ENCODE peak calls at places on chromosomes 5 and 9, in eight cellular contexts. One of them, this sample, is unnamed.

GRCh38 chr9:134222018-134222573 is 57.7 kb upstream of the RNU6ATAC start:
- DNase-seq in astrocyte of the spinal cord: no peak
- DNase-seq in spleen: peak; percentile 63
- DNase-seq in A549: no peak
- DNase-seq in upper lobe of right lung: peak; percentile 49
- DNase-seq in hippocampal formation: no peak
- DNase-seq in CD8-positive, alpha-beta memory T cell: no peak
- DNase-seq in GM23338: no peak
- DNase-seq in this sample: no peak

GRCh38 chr5:168532471-168532870 is 3.4 kb downstream of the FBLL1 start:
- DNase-seq in upper lobe of right lung: no peak
- DNase-seq in CD8-positive, alpha-beta memory T cell: no peak
- DNase-seq in hippocampal formation: no peak
- DNase-seq in spleen: no peak
- DNase-seq in GM23338: peak; percentile 45
- DNase-seq in A549: no peak
- DNase-seq in astrocyte of the spinal cord: no peak
- DNase-seq in this sample: peak; percentile 83

GRCh38 chr5:116815081-116815480 is 240.5 kb upstream of the SEMA6A start:
- DNase-seq in hippocampal formation: no peak
- DNase-seq in astrocyte of the spinal cord: no peak
- DNase-seq in GM23338: peak; percentile 43
- DNase-seq in upper lobe of right lung: no peak
- DNase-seq in A549: no peak
- DNase-seq in CD8-positive, alpha-beta memory T cell: no peak
- DNase-seq in spleen: no peak
- DNase-seq in this sample: no peak

GRCh38 chr5:95808013-95808685 is 14.4 kb downstream of the GLRX start:
- DNase-seq in GM23338: no peak
- DNase-seq in upper lobe of right lung: no peak
- DNase-seq in astrocyte of the spinal cord: no peak
- DNase-seq in spleen: no peak
- DNase-seq in CD8-positive, alpha-beta memory T cell: no peak
- DNase-seq in hippocampal formation: no peak
- DNase-seq in A549: no peak
- DNase-seq in this sample: no peak

GRCh38 chr9:34518896-34519295 is 3.9 kb downstream of the ENHO start:
- DNase-seq in hippocampal formation: no peak
- DNase-seq in CD8-positive, alpha-beta memory T cell: no peak
- DNase-seq in A549: no peak
- DNase-seq in spleen: no peak
- DNase-seq in upper lobe of right lung: no peak
- DNase-seq in GM23338: no peak
- DNase-seq in astrocyte of the spinal cord: no peak
- DNase-seq in this sample: no peak

GRCh38 chr5:55585266-55585610 is 50.5 kb upstream of the PLPP1 start:
- DNase-seq in A549: no peak
- DNase-seq in hippocampal formation: no peak
- DNase-seq in CD8-positive, alpha-beta memory T cell: no peak
- DNase-seq in GM23338: no peak
- DNase-seq in astrocyte of the spinal cord: no peak
- DNase-seq in upper lobe of right lung: no peak
- DNase-seq in spleen: no peak
- DNase-seq in this sample: no peak

GRCh38 chr9:129761293-129761900 is 8.6 kb upstream of the PTGES start:
- DNase-seq in astrocyte of the spinal cord: peak; percentile 22
- DNase-seq in hippocampal formation: no peak
- DNase-seq in GM23338: no peak
- DNase-seq in CD8-positive, alpha-beta memory T cell: no peak
- DNase-seq in spleen: no peak
- DNase-seq in upper lobe of right lung: no peak
- DNase-seq in A549: peak; percentile 43
- DNase-seq in this sample: no peak

GRCh38 chr9:91127653-91128052 is 234.1 kb downstream of the AUH start:
- DNase-seq in hippocampal formation: no peak
- DNase-seq in astrocyte of the spinal cord: peak; percentile 40
- DNase-seq in spleen: no peak
- DNase-seq in CD8-positive, alpha-beta memory T cell: no peak
- DNase-seq in GM23338: no peak
- DNase-seq in A549: no peak
- DNase-seq in upper lobe of right lung: no peak
- DNase-seq in this sample: no peak

GRCh38 chr5:75395277-75395676 is 58.3 kb downstream of the HMGCR start:
- DNase-seq in upper lobe of right lung: no peak
- DNase-seq in astrocyte of the spinal cord: no peak
- DNase-seq in spleen: no peak
- DNase-seq in A549: peak; percentile 16
- DNase-seq in GM23338: no peak
- DNase-seq in hippocampal formation: no peak
- DNase-seq in CD8-positive, alpha-beta memory T cell: no peak
- DNase-seq in this sample: no peak

GRCh38 chr5:149379807-149380374 is 799 bp upstream of the IL17B start:
- DNase-seq in astrocyte of the spinal cord: no peak
- DNase-seq in CD8-positive, alpha-beta memory T cell: no peak
- DNase-seq in spleen: no peak
- DNase-seq in GM23338: no peak
- DNase-seq in upper lobe of right lung: peak; percentile 13
- DNase-seq in A549: no peak
- DNase-seq in hippocampal formation: no peak
- DNase-seq in this sample: no peak

GRCh38 chr5:179504600-179505396 is 45.6 kb upstream of the RUFY1 start:
- DNase-seq in upper lobe of right lung: no peak
- DNase-seq in astrocyte of the spinal cord: no peak
- DNase-seq in GM23338: no peak
- DNase-seq in CD8-positive, alpha-beta memory T cell: no peak
- DNase-seq in hippocampal formation: no peak
- DNase-seq in spleen: no peak
- DNase-seq in A549: no peak
- DNase-seq in this sample: no peak

GRCh38 chr5:10539685-10539998 is 24.2 kb upstream of the ANKRD33B start:
- DNase-seq in A549: no peak
- DNase-seq in hippocampal formation: no peak
- DNase-seq in CD8-positive, alpha-beta memory T cell: no peak
- DNase-seq in GM23338: no peak
- DNase-seq in upper lobe of right lung: no peak
- DNase-seq in astrocyte of the spinal cord: no peak
- DNase-seq in spleen: no peak
- DNase-seq in this sample: no peak

GRCh38 chr5:31553863-31554262 is 21.8 kb downstream of the C5orf22 start:
- DNase-seq in GM23338: no peak
- DNase-seq in CD8-positive, alpha-beta memory T cell: no peak
- DNase-seq in spleen: no peak
- DNase-seq in A549: no peak
- DNase-seq in upper lobe of right lung: no peak
- DNase-seq in hippocampal formation: no peak
- DNase-seq in astrocyte of the spinal cord: no peak
- DNase-seq in this sample: no peak

GRCh38 chr9:124786881-124787573 is 10.1 kb downstream of the OLFML2A start:
- DNase-seq in astrocyte of the spinal cord: no peak
- DNase-seq in upper lobe of right lung: peak; percentile 54
- DNase-seq in spleen: peak; percentile 67
- DNase-seq in CD8-positive, alpha-beta memory T cell: no peak
- DNase-seq in GM23338: no peak
- DNase-seq in A549: no peak
- DNase-seq in hippocampal formation: no peak
- DNase-seq in this sample: no peak

GRCh38 chr9:8391566-8391965 is 592.0 kb upstream of the DMAC1 start:
- DNase-seq in spleen: no peak
- DNase-seq in CD8-positive, alpha-beta memory T cell: no peak
- DNase-seq in hippocampal formation: no peak
- DNase-seq in astrocyte of the spinal cord: peak; percentile 6
- DNase-seq in GM23338: no peak
- DNase-seq in upper lobe of right lung: no peak
- DNase-seq in A549: no peak
- DNase-seq in this sample: no peak

GRCh38 chr9:69120380-69121154 is 53.5 kb upstream of the TJP2 start:
- DNase-seq in astrocyte of the spinal cord: no peak
- DNase-seq in GM23338: peak; percentile 97
- DNase-seq in CD8-positive, alpha-beta memory T cell: no peak
- DNase-seq in upper lobe of right lung: peak; percentile 90
- DNase-seq in A549: no peak
- DNase-seq in hippocampal formation: no peak
- DNase-seq in spleen: no peak
- DNase-seq in this sample: no peak

GRCh38 chr5:138455191-138455930 is 9.9 kb upstream of the EGR1 start:
- DNase-seq in astrocyte of the spinal cord: no peak
- DNase-seq in spleen: no peak
- DNase-seq in CD8-positive, alpha-beta memory T cell: no peak
- DNase-seq in GM23338: no peak
- DNase-seq in A549: no peak
- DNase-seq in upper lobe of right lung: peak; percentile 13
- DNase-seq in hippocampal formation: peak; percentile 49
- DNase-seq in this sample: peak; percentile 80

GRCh38 chr9:35510745-35511428 is 21.0 kb downstream of the RUSC2 start:
- DNase-seq in A549: peak; percentile 97
- DNase-seq in GM23338: no peak
- DNase-seq in hippocampal formation: no peak
- DNase-seq in spleen: no peak
- DNase-seq in astrocyte of the spinal cord: peak; percentile 93
- DNase-seq in upper lobe of right lung: no peak
- DNase-seq in CD8-positive, alpha-beta memory T cell: no peak
- DNase-seq in this sample: no peak

GRCh38 chr9:121440265-121440664 is 59.4 kb downstream of the GGTA1 start:
- DNase-seq in spleen: no peak
- DNase-seq in CD8-positive, alpha-beta memory T cell: no peak
- DNase-seq in upper lobe of right lung: no peak
- DNase-seq in A549: peak; percentile 49
- DNase-seq in hippocampal formation: no peak
- DNase-seq in astrocyte of the spinal cord: no peak
- DNase-seq in GM23338: peak; percentile 49
- DNase-seq in this sample: peak; percentile 59

GRCh38 chr5:16548115-16548514 is 68.7 kb downstream of the RETREG1 start:
- DNase-seq in A549: no peak
- DNase-seq in upper lobe of right lung: no peak
- DNase-seq in GM23338: no peak
- DNase-seq in astrocyte of the spinal cord: no peak
- DNase-seq in CD8-positive, alpha-beta memory T cell: no peak
- DNase-seq in hippocampal formation: no peak
- DNase-seq in spleen: no peak
- DNase-seq in this sample: no peak

GRCh38 chr5:16313761-16314160 is 134.2 kb upstream of the MARCHF11 start:
- DNase-seq in hippocampal formation: no peak
- DNase-seq in CD8-positive, alpha-beta memory T cell: no peak
- DNase-seq in astrocyte of the spinal cord: no peak
- DNase-seq in A549: no peak
- DNase-seq in spleen: no peak
- DNase-seq in upper lobe of right lung: no peak
- DNase-seq in GM23338: no peak
- DNase-seq in this sample: peak; percentile 20

GRCh38 chr9:105151686-105151995 is 92.8 kb upstream of the SLC44A1 start:
- DNase-seq in hippocampal formation: no peak
- DNase-seq in GM23338: no peak
- DNase-seq in A549: no peak
- DNase-seq in spleen: no peak
- DNase-seq in upper lobe of right lung: no peak
- DNase-seq in CD8-positive, alpha-beta memory T cell: no peak
- DNase-seq in astrocyte of the spinal cord: no peak
- DNase-seq in this sample: peak; percentile 88

GRCh38 chr5:113212244-113212920 is 222.4 kb downstream of the TSSK1B start:
- DNase-seq in A549: no peak
- DNase-seq in CD8-positive, alpha-beta memory T cell: no peak
- DNase-seq in astrocyte of the spinal cord: peak; percentile 73
- DNase-seq in GM23338: no peak
- DNase-seq in spleen: no peak
- DNase-seq in upper lobe of right lung: no peak
- DNase-seq in hippocampal formation: peak; percentile 16
- DNase-seq in this sample: peak; percentile 71

GRCh38 chr9:17349816-17350215 is 215.0 kb downstream of the CNTLN start:
- DNase-seq in astrocyte of the spinal cord: peak; percentile 53
- DNase-seq in hippocampal formation: no peak
- DNase-seq in upper lobe of right lung: no peak
- DNase-seq in GM23338: no peak
- DNase-seq in CD8-positive, alpha-beta memory T cell: no peak
- DNase-seq in A549: no peak
- DNase-seq in spleen: no peak
- DNase-seq in this sample: no peak

GRCh38 chr9:34983209-34983608 is 6.3 kb upstream of the DNAJB5 start:
- DNase-seq in astrocyte of the spinal cord: no peak
- DNase-seq in GM23338: no peak
- DNase-seq in spleen: peak; percentile 75
- DNase-seq in hippocampal formation: no peak
- DNase-seq in upper lobe of right lung: no peak
- DNase-seq in CD8-positive, alpha-beta memory T cell: peak; percentile 37
- DNase-seq in A549: no peak
- DNase-seq in this sample: no peak

GRCh38 chr5:61600945-61601491 is 269.0 kb downstream of the ZSWIM6 start:
- DNase-seq in hippocampal formation: no peak
- DNase-seq in GM23338: no peak
- DNase-seq in astrocyte of the spinal cord: no peak
- DNase-seq in upper lobe of right lung: no peak
- DNase-seq in A549: peak; percentile 61
- DNase-seq in spleen: no peak
- DNase-seq in CD8-positive, alpha-beta memory T cell: no peak
- DNase-seq in this sample: no peak

GRCh38 chr5:172407241-172407691 is 47.1 kb downstream of the SH3PXD2B start:
- DNase-seq in spleen: no peak
- DNase-seq in hippocampal formation: no peak
- DNase-seq in A549: no peak
- DNase-seq in upper lobe of right lung: no peak
- DNase-seq in astrocyte of the spinal cord: peak; percentile 45
- DNase-seq in GM23338: no peak
- DNase-seq in CD8-positive, alpha-beta memory T cell: no peak
- DNase-seq in this sample: no peak